ENCODE peak calls at places on chromosomes 6 and 20, in five cellular contexts. N, A, E, T and L are unnamed samples.

GRCh38 chr6:135540207-135540877 is 42.8 kb upstream of the AHI1 start:
- DNase-seq in N (no peak), T (no peak), E (peak; percentile 41), A (no peak), L (no peak)

GRCh38 chr20:23242104-23242503 is 108.5 kb upstream of the NXT1 start:
- DNase-seq in A (no peak), E (no peak), N (no peak), T (no peak), L (no peak)

GRCh38 chr6:2920671-2921112 is 17.6 kb upstream of the SERPINB9 start:
- DNase-seq in T (no peak), N (no peak), A (no peak), E (no peak), L (no peak)

GRCh38 chr6:158417760-158418098 is 105.5 kb downstream of the TULP4 start:
- DNase-seq in E (peak; percentile 78), A (no peak), T (no peak), N (no peak), L (peak; percentile 46)

GRCh38 chr6:125952764-125953501 is 3.6 kb upstream of the HINT3 start:
- DNase-seq in E (peak; percentile 56), A (peak; percentile 23), T (no peak), N (peak; percentile 21), L (no peak)

GRCh38 chr6:38801305-38801704 is 86.2 kb downstream of the DNAH8 start:
- DNase-seq in N (no peak), E (no peak), T (no peak), A (no peak), L (no peak)

GRCh38 chr20:62725596-62726268 is 17.1 kb downstream of the NTSR1 start:
- DNase-seq in T (no peak), N (no peak), E (no peak), A (no peak), L (no peak)

GRCh38 chr6:119727504-119728219 is 378.1 kb upstream of the MAN1A1 start:
- DNase-seq in A (no peak), N (peak; percentile 34), E (no peak), T (no peak), L (peak; percentile 66)